ENCODE peak calls at places on chromosomes 13 and 19, in five cellular contexts. L is dorsolateral prefrontal cortex; E is HT1080; Z is SW 1271; P is stimulated activated effector memory CD8-positive, alpha-beta T cell treated with anti-CD3 and anti-CD28 coated beads, Interleukin-12 subunit alpha, Interleukin-12 subunit beta, amount 100 ng/mL, for 72 hours. G is an unnamed sample.

GRCh38 chr19:2047449-2048103 is 3.5 kb downstream of the MKNK2 start:
- DNase-seq in L (no peak), E (peak; percentile 71), Z (no peak), P (no peak), G (no peak)

GRCh38 chr13:34883381-34883780 is 58.7 kb upstream of the NBEA start:
- DNase-seq in L (no peak), E (no peak), Z (no peak), P (no peak), G (no peak)

GRCh38 chr13:79385694-79386093 is 20.4 kb downstream of the RBM26 start:
- DNase-seq in L (no peak), E (peak; percentile 60), Z (no peak), P (peak; percentile 68), G (no peak)

GRCh38 chr19:9801976-9802375 is 16.9 kb downstream of the FBXL12 start:
- DNase-seq in L (no peak), E (no peak), Z (no peak), P (no peak), G (no peak)

GRCh38 chr13:98447881-98448641 is 128.8 kb downstream of the STK24 start:
- DNase-seq in L (peak; percentile 47), E (no peak), Z (no peak), P (no peak), G (peak; percentile 50)

GRCh38 chr13:104641309-104641708 is 1575.1 kb upstream of the SLC10A2 start:
- DNase-seq in L (no peak), E (peak; percentile 46), Z (no peak), P (no peak), G (no peak)

GRCh38 chr13:106649495-106649894 is 81.6 kb upstream of the ARGLU1 start:
- DNase-seq in L (no peak), E (peak; percentile 58), Z (no peak), P (no peak), G (no peak)

GRCh38 chr19:39843919-39844793 is 2.0 kb downstream of the FBL start:
- DNase-seq in L (no peak), E (peak; percentile 28), Z (no peak), P (no peak), G (no peak)

GRCh38 chr13:104773775-104774174 is 1707.6 kb upstream of the SLC10A2 start:
- DNase-seq in L (no peak), E (peak; percentile 57), Z (no peak), P (no peak), G (no peak)

GRCh38 chr19:33446918-33447293 is 73.4 kb downstream of the CEBPG start:
- DNase-seq in L (peak; percentile 1), E (no peak), Z (no peak), P (no peak), G (no peak)

GRCh38 chr13:98014766-98015165 is 61.3 kb downstream of the IPO5 start:
- DNase-seq in L (no peak), E (peak; percentile 84), Z (peak; percentile 42), P (no peak), G (no peak)

GRCh38 chr13:43445651-43446050 is 341.1 kb downstream of the ENOX1 start:
- DNase-seq in L (no peak), E (no peak), Z (no peak), P (no peak), G (no peak)

GRCh38 chr19:29400917-29401711 is 124.7 kb upstream of the VSTM2B start:
- DNase-seq in L (no peak), E (no peak), Z (no peak), P (no peak), G (peak; percentile 47)

GRCh38 chr13:103308700-103309099 is 242.5 kb upstream of the SLC10A2 start:
- DNase-seq in L (no peak), E (no peak), Z (no peak), P (no peak), G (no peak)

GRCh38 chr13:84661718-84662117 is 779.4 kb upstream of the SLITRK1 start:
- DNase-seq in L (no peak), E (peak; percentile 31), Z (no peak), P (no peak), G (no peak)

GRCh38 chr13:30873519-30873918 is 32.6 kb upstream of the MEDAG start:
- DNase-seq in L (no peak), E (peak; percentile 21), Z (no peak), P (no peak), G (no peak)

GRCh38 chr13:109123971-109124370 is 494.6 kb downstream of the MYO16 start:
- DNase-seq in L (no peak), E (no peak), Z (no peak), P (no peak), G (no peak)

GRCh38 chr13:111202149-111202548 is 87.0 kb downstream of the ARHGEF7 start:
- DNase-seq in L (no peak), E (no peak), Z (no peak), P (no peak), G (no peak)

GRCh38 chr19:14774373-14774772 is 4.0 kb downstream of the ADGRE2 start:
- DNase-seq in L (no peak), E (no peak), Z (no peak), P (no peak), G (no peak)

GRCh38 chr13:27079421-27079958 is 92.1 kb downstream of the USP12 start:
- DNase-seq in L (no peak), E (peak; percentile 78), Z (no peak), P (no peak), G (no peak)

GRCh38 chr19:8831832-8832131 is 322 bp downstream of the ZNF558 start:
- DNase-seq in L (no peak), E (no peak), Z (peak; percentile 42), P (no peak), G (no peak)

GRCh38 chr13:93818345-93818744 is 591.7 kb downstream of the GPC6 start:
- DNase-seq in L (no peak), E (no peak), Z (no peak), P (no peak), G (no peak)

GRCh38 chr19:16778796-16779411 is 50.3 kb upstream of the SIN3B start:
- DNase-seq in L (no peak), E (peak; percentile 74), Z (no peak), P (peak; percentile 62), G (no peak)

GRCh38 chr19:17404015-17404414 is 1.4 kb downstream of the BST2 start:
- DNase-seq in L (no peak), E (no peak), Z (no peak), P (no peak), G (no peak)

GRCh38 chr13:114152831-114153371 is 20.5 kb upstream of the RASA3 start:
- DNase-seq in L (no peak), E (no peak), Z (no peak), P (no peak), G (no peak)

GRCh38 chr19:6995054-6995453 is 26.2 kb downstream of the MBD3L2B start:
- DNase-seq in L (no peak), E (no peak), Z (no peak), P (no peak), G (no peak)

GRCh38 chr13:98489446-98490194 is 87.3 kb downstream of the STK24 start:
- DNase-seq in L (no peak), E (no peak), Z (no peak), P (no peak), G (no peak)

GRCh38 chr19:50384685-50385535 is 763 bp downstream of the POLD1 start:
- DNase-seq in L (no peak), E (peak; percentile 39), Z (no peak), P (no peak), G (no peak)

GRCh38 chr19:15101479-15102082 is 5.6 kb upstream of the SYDE1 start:
- DNase-seq in L (no peak), E (peak; percentile 49), Z (no peak), P (peak; percentile 70), G (no peak)

GRCh38 chr13:113058129-113058987 is 47.2 kb upstream of the F7 start:
- DNase-seq in L (no peak), E (no peak), Z (no peak), P (no peak), G (no peak)

GRCh38 chr13:31996611-31997010 is 35.0 kb upstream of the FRY start:
- DNase-seq in L (no peak), E (no peak), Z (no peak), P (no peak), G (no peak)

GRCh38 chr13:59770451-59770850 is 393.3 kb downstream of the DIAPH3 start:
- DNase-seq in L (no peak), E (no peak), Z (no peak), P (no peak), G (no peak)

GRCh38 chr13:43767351-43767901 is 19.3 kb downstream of the ENOX1 start:
- DNase-seq in L (no peak), E (no peak), Z (no peak), P (no peak), G (peak; percentile 6)

GRCh38 chr19:40147693-40148347 is 43.4 kb upstream of the MAP3K10 start:
- DNase-seq in L (no peak), E (peak; percentile 91), Z (no peak), P (no peak), G (no peak)

GRCh38 chr13:52850396-52851152 is 2.1 kb upstream of the PCDH8 start:
- DNase-seq in L (no peak), E (peak; percentile 30), Z (no peak), P (peak; percentile 65), G (peak; percentile 25)

G was measured in amygdala.